ENCODE peak calls at places on chromosomes 16 and 17, in six cellular contexts. One of them, this sample, is unnamed.

GRCh38 chr17:75574404-75575093 is 13.1 kb upstream of the MYO15B start:
- DNase-seq in AG04449: no peak
- DNase-seq in IMR-90: no peak
- DNase-seq in cardiac muscle cell: no peak
- DNase-seq in foreskin fibroblast: no peak
- DNase-seq in heart right ventricle: no peak
- DNase-seq in this sample: no peak

GRCh38 chr17:27466748-27467375 is 10.6 kb downstream of the KSR1 start:
- DNase-seq in AG04449: no peak
- DNase-seq in IMR-90: no peak
- DNase-seq in cardiac muscle cell: no peak
- DNase-seq in foreskin fibroblast: no peak
- DNase-seq in heart right ventricle: peak
- DNase-seq in this sample: no peak

GRCh38 chr16:16021988-16022682 is 72.7 kb downstream of the ABCC1 start:
- DNase-seq in AG04449: no peak
- DNase-seq in IMR-90: peak
- DNase-seq in cardiac muscle cell: peak
- DNase-seq in foreskin fibroblast: peak
- DNase-seq in heart right ventricle: peak
- DNase-seq in this sample: peak

GRCh38 chr17:8466466-8466865 is 30.8 kb downstream of the NDEL1 start:
- DNase-seq in AG04449: peak
- DNase-seq in IMR-90: peak
- DNase-seq in cardiac muscle cell: peak
- DNase-seq in foreskin fibroblast: peak
- DNase-seq in heart right ventricle: no peak
- DNase-seq in this sample: peak

GRCh38 chr17:2723997-2724782 is 12.6 kb upstream of the CLUH start:
- DNase-seq in AG04449: no peak
- DNase-seq in IMR-90: no peak
- DNase-seq in cardiac muscle cell: no peak
- DNase-seq in foreskin fibroblast: peak
- DNase-seq in heart right ventricle: peak
- DNase-seq in this sample: no peak

GRCh38 chr17:72456026-72456569 is 335.3 kb downstream of the SOX9 start:
- DNase-seq in AG04449: no peak
- DNase-seq in IMR-90: peak
- DNase-seq in cardiac muscle cell: peak
- DNase-seq in foreskin fibroblast: peak
- DNase-seq in heart right ventricle: no peak
- DNase-seq in this sample: no peak

GRCh38 chr16:83581994-83582747 is 225.6 kb upstream of the HSBP1 start:
- DNase-seq in AG04449: no peak
- DNase-seq in IMR-90: no peak
- DNase-seq in cardiac muscle cell: no peak
- DNase-seq in foreskin fibroblast: no peak
- DNase-seq in heart right ventricle: no peak
- DNase-seq in this sample: no peak

GRCh38 chr16:8864480-8864879 is 4.3 kb downstream of the CARHSP1 start:
- DNase-seq in AG04449: no peak
- DNase-seq in IMR-90: no peak
- DNase-seq in cardiac muscle cell: no peak
- DNase-seq in foreskin fibroblast: no peak
- DNase-seq in heart right ventricle: no peak
- DNase-seq in this sample: no peak

GRCh38 chr17:32483451-32484019 is 3.3 kb upstream of the CDK5R1 start:
- DNase-seq in AG04449: no peak
- DNase-seq in IMR-90: peak
- DNase-seq in cardiac muscle cell: peak
- DNase-seq in foreskin fibroblast: peak
- DNase-seq in heart right ventricle: peak
- DNase-seq in this sample: peak

GRCh38 chr17:68821860-68822693 is 133.1 kb downstream of the ABCA8 start:
- DNase-seq in AG04449: peak
- DNase-seq in IMR-90: peak
- DNase-seq in cardiac muscle cell: peak
- DNase-seq in foreskin fibroblast: peak
- DNase-seq in heart right ventricle: no peak
- DNase-seq in this sample: peak

GRCh38 chr17:66950325-66950724 is 14.2 kb upstream of the CACNG4 start:
- DNase-seq in AG04449: no peak
- DNase-seq in IMR-90: no peak
- DNase-seq in cardiac muscle cell: no peak
- DNase-seq in foreskin fibroblast: no peak
- DNase-seq in heart right ventricle: no peak
- DNase-seq in this sample: no peak

GRCh38 chr17:48611681-48612455 is 1.1 kb upstream of the HOXB7 start:
- DNase-seq in AG04449: no peak
- DNase-seq in IMR-90: no peak
- DNase-seq in cardiac muscle cell: no peak
- DNase-seq in foreskin fibroblast: no peak
- DNase-seq in heart right ventricle: no peak
- DNase-seq in this sample: no peak

GRCh38 chr17:34584805-34585416 is 5.5 kb downstream of the TMEM132E start:
- DNase-seq in AG04449: no peak
- DNase-seq in IMR-90: peak
- DNase-seq in cardiac muscle cell: peak
- DNase-seq in foreskin fibroblast: peak
- DNase-seq in heart right ventricle: no peak
- DNase-seq in this sample: peak

GRCh38 chr16:50591800-50592771 is 43.9 kb downstream of the NKD1 start:
- DNase-seq in AG04449: no peak
- DNase-seq in IMR-90: no peak
- DNase-seq in cardiac muscle cell: no peak
- DNase-seq in foreskin fibroblast: no peak
- DNase-seq in heart right ventricle: peak
- DNase-seq in this sample: no peak

GRCh38 chr17:20095366-20096080 is 86.4 kb downstream of the SPECC1 start:
- DNase-seq in AG04449: no peak
- DNase-seq in IMR-90: peak
- DNase-seq in cardiac muscle cell: peak
- DNase-seq in foreskin fibroblast: peak
- DNase-seq in heart right ventricle: peak
- DNase-seq in this sample: no peak
- TF ChIP-seq CTCF in AG04449: peak
- TF ChIP-seq CTCF in IMR-90: peak
- TF ChIP-seq CTCF in cardiac muscle cell: peak
- TF ChIP-seq CTCF in foreskin fibroblast: peak
- TF ChIP-seq CTCF in heart right ventricle: peak
- TF ChIP-seq CTCF in this sample: peak

GRCh38 chr17:4738136-4739121 is 1.2 kb upstream of the ZMYND15 start:
- DNase-seq in AG04449: no peak
- DNase-seq in IMR-90: no peak
- DNase-seq in cardiac muscle cell: no peak
- DNase-seq in foreskin fibroblast: no peak
- DNase-seq in heart right ventricle: no peak
- DNase-seq in this sample: no peak
- H3K4me3 ChIP-seq in AG04449: peak
- H3K4me3 ChIP-seq in IMR-90: peak
- H3K4me3 ChIP-seq in cardiac muscle cell: peak
- H3K4me3 ChIP-seq in foreskin fibroblast: peak
- H3K4me3 ChIP-seq in heart right ventricle: peak
- H3K4me3 ChIP-seq in this sample: peak

GRCh38 chr16:27244363-27244755 is 24.2 kb downstream of the NSMCE1 start:
- DNase-seq in AG04449: no peak
- DNase-seq in IMR-90: no peak
- DNase-seq in cardiac muscle cell: no peak
- DNase-seq in foreskin fibroblast: no peak
- DNase-seq in heart right ventricle: no peak
- DNase-seq in this sample: no peak

GRCh38 chr16:27243725-27244362 is 24.7 kb downstream of the NSMCE1 start:
- DNase-seq in AG04449: no peak
- DNase-seq in IMR-90: no peak
- DNase-seq in cardiac muscle cell: no peak
- DNase-seq in foreskin fibroblast: no peak
- DNase-seq in heart right ventricle: no peak
- DNase-seq in this sample: no peak

GRCh38 chr16:27242398-27242797 is 26.2 kb downstream of the NSMCE1 start:
- DNase-seq in AG04449: no peak
- DNase-seq in IMR-90: no peak
- DNase-seq in cardiac muscle cell: no peak
- DNase-seq in foreskin fibroblast: no peak
- DNase-seq in heart right ventricle: no peak
- DNase-seq in this sample: no peak

GRCh38 chr16:27241658-27242057 is 26.9 kb downstream of the NSMCE1 start:
- DNase-seq in AG04449: no peak
- DNase-seq in IMR-90: peak
- DNase-seq in cardiac muscle cell: no peak
- DNase-seq in foreskin fibroblast: no peak
- DNase-seq in heart right ventricle: no peak
- DNase-seq in this sample: no peak

DNA sequence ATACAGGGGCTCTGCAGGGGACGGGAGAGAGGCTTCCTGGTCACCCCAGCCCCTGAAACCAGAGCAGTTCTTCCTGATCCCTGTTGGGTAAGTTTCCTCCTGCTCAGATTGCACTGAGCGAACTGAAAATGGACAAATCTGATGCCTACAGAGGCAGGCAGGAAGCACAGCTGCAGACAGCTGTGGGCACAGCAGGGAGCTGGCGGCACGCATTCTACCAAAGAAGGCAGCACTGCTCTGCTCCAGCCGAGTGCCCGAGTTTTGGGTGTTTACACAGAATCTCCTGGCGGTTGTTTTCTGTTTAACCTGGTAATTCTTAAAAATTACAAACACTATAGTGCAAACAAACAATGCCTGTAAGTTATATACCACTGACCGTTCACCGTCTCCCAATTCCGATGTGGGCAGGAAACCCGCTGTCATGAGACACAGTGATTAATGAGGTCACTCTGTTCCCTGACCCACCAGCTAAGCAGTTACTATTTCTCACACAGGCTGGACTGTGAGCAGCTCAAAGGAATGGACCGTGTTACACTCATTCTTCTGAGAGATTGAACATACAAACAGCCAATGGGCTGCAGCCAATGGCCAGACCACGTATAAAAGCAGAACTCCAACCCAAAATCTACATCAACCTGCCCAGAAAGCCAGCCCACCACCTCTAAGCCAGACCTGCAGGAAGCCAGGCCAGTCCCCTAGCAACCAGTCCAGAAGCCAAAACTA is 25.5 kb downstream of the NSMCE1 start:
- DNase-seq in AG04449: peak
- DNase-seq in IMR-90: peak
- DNase-seq in cardiac muscle cell: peak
- DNase-seq in foreskin fibroblast: peak
- DNase-seq in heart right ventricle: no peak
- DNase-seq in this sample: peak
- TF ChIP-seq CTCF in AG04449: no peak
- TF ChIP-seq CTCF in IMR-90: peak
- TF ChIP-seq CTCF in cardiac muscle cell: peak
- TF ChIP-seq CTCF in foreskin fibroblast: no peak
- TF ChIP-seq CTCF in heart right ventricle: no peak
- TF ChIP-seq CTCF in this sample: no peak

GRCh38 chr17:77393274-77393600 is 252.5 kb downstream of the SEC14L1 start:
- DNase-seq in AG04449: no peak
- DNase-seq in IMR-90: no peak
- DNase-seq in cardiac muscle cell: no peak
- DNase-seq in foreskin fibroblast: no peak
- DNase-seq in heart right ventricle: no peak
- DNase-seq in this sample: no peak
- H3K4me3 ChIP-seq in AG04449: no peak
- H3K4me3 ChIP-seq in IMR-90: no peak
- H3K4me3 ChIP-seq in cardiac muscle cell: no peak
- H3K4me3 ChIP-seq in foreskin fibroblast: no peak
- H3K4me3 ChIP-seq in heart right ventricle: no peak
- H3K4me3 ChIP-seq in this sample: no peak

DNA sequence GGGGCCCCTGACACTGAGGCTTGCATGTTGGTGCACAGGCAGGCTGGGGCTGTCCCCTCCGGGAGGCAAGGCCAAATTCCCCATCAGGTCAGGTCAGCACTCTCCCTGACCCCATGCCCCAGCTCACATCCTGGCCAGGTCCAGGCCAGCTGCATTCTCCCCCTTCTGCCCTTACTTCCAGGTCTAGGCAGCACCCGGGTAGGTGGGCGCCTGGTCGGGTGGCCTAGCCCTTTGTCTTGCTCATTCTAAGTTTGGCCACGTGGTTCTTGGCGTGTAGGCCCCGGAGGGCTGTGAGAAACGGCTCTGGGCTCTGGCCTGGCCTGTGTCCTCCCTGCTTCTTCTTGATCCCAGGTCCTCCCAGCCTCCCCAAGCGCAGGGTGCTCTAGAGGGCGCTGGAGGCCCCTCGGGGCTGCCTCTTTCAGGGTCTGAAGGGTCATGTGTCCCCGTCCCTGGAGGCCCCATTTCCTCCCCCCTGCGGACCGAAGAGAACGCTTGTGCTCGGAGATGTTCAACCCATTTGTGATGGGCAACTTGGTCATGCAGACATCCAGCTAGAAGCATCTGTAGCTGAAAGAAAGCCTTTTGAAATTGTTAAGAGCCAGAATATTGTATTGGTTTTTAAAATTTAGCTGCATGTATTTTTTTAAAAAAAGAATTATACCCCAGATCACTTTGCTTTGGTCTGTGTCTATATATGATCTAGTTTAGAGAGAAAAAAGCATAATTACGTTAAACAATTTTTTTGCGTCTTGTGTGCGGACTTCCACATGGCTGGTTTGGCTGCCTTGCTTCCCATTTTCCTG is 6.7 kb downstream of the BAHCC1 start:
- DNase-seq in AG04449: no peak
- DNase-seq in IMR-90: no peak
- DNase-seq in cardiac muscle cell: peak
- DNase-seq in foreskin fibroblast: no peak
- DNase-seq in heart right ventricle: no peak
- DNase-seq in this sample: no peak
- TF ChIP-seq CTCF in AG04449: peak
- TF ChIP-seq CTCF in IMR-90: peak
- TF ChIP-seq CTCF in cardiac muscle cell: peak
- TF ChIP-seq CTCF in foreskin fibroblast: peak
- TF ChIP-seq CTCF in heart right ventricle: peak
- TF ChIP-seq CTCF in this sample: peak

DNA sequence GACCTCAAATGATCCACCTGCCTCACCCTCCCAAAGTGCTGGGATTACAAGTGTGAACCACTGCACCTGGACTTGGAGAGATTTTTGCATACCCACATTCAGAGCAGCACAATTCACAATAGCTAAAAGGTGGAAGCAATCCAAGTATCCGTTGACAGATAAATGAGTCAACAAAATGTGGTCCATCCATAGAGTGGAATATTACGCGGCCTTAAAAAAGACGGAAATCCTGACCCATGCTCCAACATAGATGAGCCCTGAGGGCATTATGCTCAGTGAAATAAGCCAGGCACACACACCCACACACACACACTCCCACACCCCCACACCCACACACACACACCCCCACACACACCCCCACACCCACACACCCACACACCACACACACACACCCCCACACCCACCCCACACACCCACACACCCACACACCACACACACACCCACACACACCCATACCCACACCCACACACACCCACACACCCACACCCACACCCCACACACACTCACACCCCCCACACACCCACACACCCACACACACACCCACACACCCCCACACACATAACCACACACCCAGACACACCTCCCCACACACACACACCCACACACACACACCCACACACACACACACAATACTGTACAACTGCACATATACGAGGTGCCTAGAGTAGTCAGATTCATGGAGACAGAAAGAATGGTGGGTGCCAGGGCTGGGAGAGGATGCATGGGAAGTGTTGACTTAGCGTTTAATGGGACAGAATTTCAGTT is 124.7 kb downstream of the FOXL1 start:
- DNase-seq in AG04449: no peak
- DNase-seq in IMR-90: no peak
- DNase-seq in cardiac muscle cell: no peak
- DNase-seq in foreskin fibroblast: no peak
- DNase-seq in heart right ventricle: no peak
- DNase-seq in this sample: no peak
- H3K4me3 ChIP-seq in AG04449: no peak
- H3K4me3 ChIP-seq in IMR-90: no peak
- H3K4me3 ChIP-seq in cardiac muscle cell: no peak
- H3K4me3 ChIP-seq in foreskin fibroblast: no peak
- H3K4me3 ChIP-seq in heart right ventricle: no peak
- H3K4me3 ChIP-seq in this sample: no peak

GRCh38 chr16:75821117-75821516 is 94.8 kb upstream of the CPHXL start:
- DNase-seq in AG04449: no peak
- DNase-seq in IMR-90: no peak
- DNase-seq in cardiac muscle cell: no peak
- DNase-seq in foreskin fibroblast: no peak
- DNase-seq in heart right ventricle: no peak
- DNase-seq in this sample: no peak
- TF ChIP-seq CTCF in AG04449: no peak
- TF ChIP-seq CTCF in IMR-90: no peak
- TF ChIP-seq CTCF in cardiac muscle cell: no peak
- TF ChIP-seq CTCF in foreskin fibroblast: no peak
- TF ChIP-seq CTCF in heart right ventricle: no peak
- TF ChIP-seq CTCF in this sample: no peak